ENCODE peak calls at places on chromosomes 16 and 17, in six cellular contexts. P is HCT116, U is K562, T is H9, D is IMR-90, F is SK-N-SH. V is an unnamed sample. For H4K20me1, the result is how much of the 10 kb centered on the place peaks cover.

GRCh38 chr16:27377666-27378485 is 24.1 kb upstream of the IL21R start:
- DNase-seq in P (no peak), U (no peak), T (no peak), D (no peak), F (no peak), V (no peak)

GRCh38 chr17:65058615-65059014 is 2.1 kb upstream of the GNA13 start:
- DNase-seq in P (no peak), U (no peak), T (no peak), D (no peak), F (no peak), V (no peak)

GRCh38 chr17:75830168-75831031 is 13.8 kb downstream of the UNC13D start:
- DNase-seq in P (no peak), U (no peak), T (peak), D (no peak), F (peak), V (peak)

GRCh38 chr16:17468611-17469010 is 2.1 kb downstream of the XYLT1 start:
- DNase-seq in P (no peak), U (no peak), T (no peak), D (no peak), F (no peak), V (no peak)

GRCh38 chr16:88622866-88623265 is 15.5 kb upstream of the IL17C start:
- DNase-seq in P (no peak), U (no peak), T (no peak), D (no peak), F (no peak), V (no peak)

GRCh38 chr16:81483064-81483969 is 38.7 kb downstream of the CMIP start:
- DNase-seq in P (no peak), U (no peak), T (no peak), D (peak), F (no peak), V (no peak)

GRCh38 chr16:13904179-13904691 is 15.7 kb upstream of the ERCC4 start:
- DNase-seq in P (no peak), U (no peak), T (no peak), D (no peak), F (no peak), V (no peak)

GRCh38 chr16:2331932-2332267 is 8.6 kb downstream of the ABCA3 start:
- DNase-seq in P (no peak), U (no peak), T (no peak), D (no peak), F (no peak), V (no peak)

GRCh38 chr16:8867483-8868271 is 1.1 kb downstream of the CARHSP1 start:
- DNase-seq in P (no peak), U (no peak), T (no peak), D (no peak), F (peak), V (peak)

GRCh38 chr16:18832021-18832420 is 30.7 kb upstream of the ARL6IP1 start:
- DNase-seq in P (no peak), U (no peak), T (no peak), D (no peak), F (no peak), V (no peak)

GRCh38 chr16:66603537-66604375 is 748 bp upstream of the CMTM3 start:
- DNase-seq in P (no peak), U (peak), T (peak), D (peak), F (peak), V (peak)

GRCh38 chr16:53007095-53007494 is 45.6 kb downstream of the CHD9NB start:
- DNase-seq in P (no peak), U (no peak), T (peak), D (no peak), F (no peak), V (no peak)

GRCh38 chr16:11602321-11602720 is 15.6 kb upstream of the LITAF start:
- DNase-seq in P (no peak), U (no peak), T (no peak), D (no peak), F (no peak), V (no peak)

GRCh38 chr17:18105027-18105426 is 3.5 kb upstream of the MYO15A start:
- DNase-seq in P (no peak), U (no peak), T (no peak), D (no peak), F (no peak), V (no peak)

GRCh38 chr17:18100616-18101015 is 7.9 kb upstream of the MYO15A start:
- DNase-seq in P (no peak), U (no peak), T (no peak), D (no peak), F (peak), V (no peak)

GRCh38 chr17:18099516-18099915 is 9.0 kb upstream of the MYO15A start:
- DNase-seq in P (no peak), U (no peak), T (no peak), D (no peak), F (no peak), V (no peak)

GRCh38 chr17:18102640-18103039 is 5.9 kb upstream of the MYO15A start:
- DNase-seq in P (no peak), U (no peak), T (no peak), D (no peak), F (peak), V (no peak)

GRCh38 chr17:18101828-18102227 is 6.7 kb upstream of the MYO15A start:
- DNase-seq in P (no peak), U (no peak), T (no peak), D (no peak), F (no peak), V (no peak)
- H3K9ac ChIP-seq in P (no peak), U (no peak), T (no peak), D (no peak), F (no peak), V (no peak)

GRCh38 chr17:77400445-77400870 is 259.7 kb downstream of the SEC14L1 start:
- DNase-seq in P (no peak), U (peak), T (peak), D (no peak), F (peak), V (peak)

GRCh38 chr17:77396610-77397009 is 255.8 kb downstream of the SEC14L1 start:
- DNase-seq in P (no peak), U (no peak), T (no peak), D (no peak), F (no peak), V (no peak)

GRCh38 chr17:77402159-77402731 is 261.5 kb downstream of the SEC14L1 start:
- DNase-seq in P (no peak), U (no peak), T (no peak), D (no peak), F (no peak), V (no peak)

GRCh38 chr17:77398274-77398673 is 257.5 kb downstream of the SEC14L1 start:
- DNase-seq in P (no peak), U (no peak), T (no peak), D (no peak), F (no peak), V (no peak)

DNA sequence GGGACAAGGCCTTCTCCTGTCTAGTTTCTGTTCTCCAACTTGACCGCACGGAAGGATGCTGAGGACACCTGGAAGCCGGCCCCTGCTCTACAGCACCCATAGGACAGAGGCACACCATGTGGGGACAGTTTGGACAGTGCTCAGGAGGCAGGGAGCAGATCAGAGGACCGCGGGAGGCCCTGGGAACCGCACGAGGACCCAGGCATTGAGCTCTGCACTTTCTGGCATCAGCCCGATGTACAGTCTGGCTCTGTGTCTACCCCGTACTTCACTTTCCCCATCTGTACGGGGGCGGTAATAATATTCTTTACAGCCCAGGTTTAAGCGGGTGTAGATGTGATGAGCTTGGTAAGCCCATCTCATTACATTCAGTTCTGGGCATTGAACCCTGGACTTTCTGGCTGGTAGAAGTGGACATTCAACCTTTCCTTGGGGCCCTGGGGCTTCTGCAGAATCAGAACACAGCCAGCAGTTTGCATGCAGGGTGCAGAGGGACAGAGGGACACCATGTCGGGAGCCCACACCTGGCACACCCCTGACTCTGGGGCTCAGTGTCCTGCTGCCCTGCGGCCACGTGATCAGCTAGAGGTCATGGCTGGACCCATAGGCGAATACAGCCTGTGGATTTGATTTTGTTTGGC is 258.7 kb downstream of the SEC14L1 start:
- DNase-seq in P (no peak), U (no peak), T (no peak), D (no peak), F (no peak), V (no peak)
- H4K20me1 ChIP-seq in P (under half), U (under half), T (under half), D (half or more), F (under half), V (under half)

GRCh38 chr17:48486557-48486956 is 44.3 kb downstream of the HOXB1 start:
- DNase-seq in P (peak), U (peak), T (no peak), D (peak), F (no peak), V (no peak)

GRCh38 chr17:48484850-48485249 is 46.0 kb downstream of the HOXB1 start:
- DNase-seq in P (peak), U (no peak), T (no peak), D (peak), F (no peak), V (no peak)

GRCh38 chr17:48488548-48489106 is 42.2 kb downstream of the HOXB1 start:
- DNase-seq in P (no peak), U (peak), T (no peak), D (no peak), F (no peak), V (no peak)

GRCh38 chr17:48489781-48490180 is 41.0 kb downstream of the HOXB1 start:
- DNase-seq in P (no peak), U (no peak), T (no peak), D (no peak), F (no peak), V (no peak)

GRCh38 chr17:48487221-48487620 is 43.6 kb downstream of the HOXB1 start:
- DNase-seq in P (no peak), U (no peak), T (no peak), D (no peak), F (no peak), V (no peak)
- H3K9ac ChIP-seq in P (peak), U (no peak), T (no peak), D (no peak), F (peak), V (no peak)

GRCh38 chr17:42142371-42142896 is 12.4 kb downstream of the RAB5C start:
- DNase-seq in P (no peak), U (no peak), T (no peak), D (peak), F (no peak), V (no peak)
- H4K20me1 ChIP-seq in P (under half), U (under half), T (under half), D (half or more), F (half or more), V (half or more)

DNA sequence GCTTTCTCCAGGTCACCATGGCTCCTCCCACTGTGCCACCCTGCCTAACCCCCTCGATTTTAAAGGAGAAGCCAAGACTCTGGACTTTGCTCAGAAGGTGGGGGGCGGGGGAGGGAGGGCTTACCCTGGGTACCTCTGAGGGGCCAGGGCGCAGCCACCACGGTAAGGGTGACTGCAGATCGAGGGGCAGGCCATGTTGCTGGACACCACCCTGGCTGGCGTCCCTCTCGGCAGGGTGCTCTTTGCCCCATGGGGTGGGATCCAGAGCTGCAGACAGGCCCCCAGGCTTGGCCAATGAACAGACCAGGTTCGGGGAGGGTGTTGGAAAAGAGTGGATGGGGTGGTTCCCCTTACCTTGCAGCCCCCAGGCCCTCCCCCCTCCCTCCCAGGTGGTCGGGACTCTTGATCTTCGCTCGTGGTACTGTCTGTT is 392 bp upstream of the GRB7 start:
- DNase-seq in P (no peak), U (no peak), T (no peak), D (no peak), F (peak), V (no peak)
- H3K9ac ChIP-seq in P (peak), U (no peak), T (no peak), D (no peak), F (no peak), V (no peak)

GRCh38 chr16:67853670-67854069 is 6.2 kb upstream of the CENPT start:
- DNase-seq in P (no peak), U (no peak), T (no peak), D (no peak), F (no peak), V (no peak)
- H4K20me1 ChIP-seq in P (under half), U (under half), T (under half), D (half or more), F (half or more), V (half or more)

GRCh38 chr17:77466596-77467223 is 325.9 kb downstream of the SEC14L1 start:
- DNase-seq in P (no peak), U (no peak), T (no peak), D (no peak), F (no peak), V (no peak)
- H3K9ac ChIP-seq in P (no peak), U (no peak), T (no peak), D (peak), F (no peak), V (peak)

GRCh38 chr17:1002412-1002753 is 5.5 kb downstream of the TIMM22 start:
- DNase-seq in P (no peak), U (no peak), T (no peak), D (peak), F (no peak), V (no peak)
- H4K20me1 ChIP-seq in P (under half), U (under half), T (under half), D (half or more), F (half or more), V (under half)

GRCh38 chr16:74466872-74467271 is 45.6 kb upstream of the CLEC18B start:
- DNase-seq in P (no peak), U (no peak), T (no peak), D (no peak), F (no peak), V (no peak)
- H3K9ac ChIP-seq in P (no peak), U (no peak), T (no peak), D (no peak), F (no peak), V (no peak)

V was measured in DND-41.